ENCODE peak calls at places on chromosome 12, in eight cellular contexts. One of them, this sample, is unnamed.

GRCh38 chr12:25590021-25590721 is 37.1 kb upstream of the LMNTD1 start:
- DNase-seq in GM23338: no peak
- DNase-seq in SK-N-SH: no peak
- DNase-seq in Panc1: no peak
- DNase-seq in HCT116: no peak
- DNase-seq in A549: no peak
- DNase-seq in GM12878: no peak
- DNase-seq in K562: no peak
- DNase-seq in this sample: no peak

GRCh38 chr12:122423258-122424165 is 1.0 kb upstream of the CLIP1 start:
- DNase-seq in GM23338: peak; percentile 69
- DNase-seq in SK-N-SH: peak; percentile 60
- DNase-seq in Panc1: no peak
- DNase-seq in HCT116: peak; percentile 50
- DNase-seq in A549: peak; percentile 77
- DNase-seq in GM12878: no peak
- DNase-seq in K562: peak; percentile 35
- DNase-seq in this sample: peak; percentile 11

GRCh38 chr12:3129301-3130052 is 52.3 kb downstream of the TSPAN9 start:
- DNase-seq in GM23338: no peak
- DNase-seq in SK-N-SH: no peak
- DNase-seq in Panc1: no peak
- DNase-seq in HCT116: no peak
- DNase-seq in A549: no peak
- DNase-seq in GM12878: peak; percentile 25
- DNase-seq in K562: no peak
- DNase-seq in this sample: peak; percentile 87

GRCh38 chr12:77925536-77926108 is 94.9 kb downstream of the NAV3 start:
- DNase-seq in GM23338: peak; percentile 94
- DNase-seq in SK-N-SH: peak; percentile 54
- DNase-seq in Panc1: peak; percentile 89
- DNase-seq in HCT116: peak; percentile 95
- DNase-seq in A549: peak; percentile 95
- DNase-seq in GM12878: peak; percentile 45
- DNase-seq in K562: peak; percentile 9
- DNase-seq in this sample: peak; percentile 72

GRCh38 chr12:108570743-108571603 is 8.6 kb downstream of the ISCU start:
- DNase-seq in GM23338: peak; percentile 57
- DNase-seq in SK-N-SH: no peak
- DNase-seq in Panc1: no peak
- DNase-seq in HCT116: peak; percentile 28
- DNase-seq in A549: peak; percentile 58
- DNase-seq in GM12878: no peak
- DNase-seq in K562: no peak
- DNase-seq in this sample: peak; percentile 23

GRCh38 chr12:85076688-85077430 is 40.7 kb downstream of the LRRIQ1 start:
- DNase-seq in GM23338: peak; percentile 85
- DNase-seq in SK-N-SH: peak; percentile 12
- DNase-seq in Panc1: peak; percentile 48
- DNase-seq in HCT116: peak; percentile 81
- DNase-seq in A549: peak; percentile 82
- DNase-seq in GM12878: no peak
- DNase-seq in K562: peak; percentile 1
- DNase-seq in this sample: no peak

GRCh38 chr12:88805692-88806091 is 225.4 kb upstream of the KITLG start:
- DNase-seq in GM23338: peak; percentile 6
- DNase-seq in SK-N-SH: no peak
- DNase-seq in Panc1: no peak
- DNase-seq in HCT116: no peak
- DNase-seq in A549: no peak
- DNase-seq in GM12878: no peak
- DNase-seq in K562: no peak
- DNase-seq in this sample: peak; percentile 47

GRCh38 chr12:124440841-124441381 is 126.5 kb downstream of the NCOR2 start:
- DNase-seq in GM23338: no peak
- DNase-seq in SK-N-SH: no peak
- DNase-seq in Panc1: no peak
- DNase-seq in HCT116: no peak
- DNase-seq in A549: no peak
- DNase-seq in GM12878: no peak
- DNase-seq in K562: no peak
- DNase-seq in this sample: no peak

GRCh38 chr12:58346032-58346632 is 404.8 kb downstream of the ATP23 start:
- DNase-seq in GM23338: peak; percentile 70
- DNase-seq in SK-N-SH: peak; percentile 25
- DNase-seq in Panc1: no peak
- DNase-seq in HCT116: peak; percentile 12
- DNase-seq in A549: peak; percentile 46
- DNase-seq in GM12878: no peak
- DNase-seq in K562: peak; percentile 33
- DNase-seq in this sample: no peak

GRCh38 chr12:120468846-120469449 is 600 bp downstream of the SRSF9 start:
- DNase-seq in GM23338: no peak
- DNase-seq in SK-N-SH: peak; percentile 94
- DNase-seq in Panc1: no peak
- DNase-seq in HCT116: no peak
- DNase-seq in A549: peak; percentile 31
- DNase-seq in GM12878: no peak
- DNase-seq in K562: peak; percentile 81
- DNase-seq in this sample: no peak

GRCh38 chr12:50083301-50083700 is 1.8 kb upstream of the SMARCD1 start:
- DNase-seq in GM23338: no peak
- DNase-seq in SK-N-SH: no peak
- DNase-seq in Panc1: no peak
- DNase-seq in HCT116: no peak
- DNase-seq in A549: no peak
- DNase-seq in GM12878: no peak
- DNase-seq in K562: no peak
- DNase-seq in this sample: no peak

GRCh38 chr12:14367097-14367661 is 1.7 kb downstream of the ATF7IP start:
- DNase-seq in GM23338: no peak
- DNase-seq in SK-N-SH: no peak
- DNase-seq in Panc1: no peak
- DNase-seq in HCT116: no peak
- DNase-seq in A549: peak; percentile 19
- DNase-seq in GM12878: peak; percentile 71
- DNase-seq in K562: no peak
- DNase-seq in this sample: peak; percentile 10

GRCh38 chr12:62955678-62956077 is 20.7 kb upstream of the PPM1H start:
- DNase-seq in GM23338: no peak
- DNase-seq in SK-N-SH: no peak
- DNase-seq in Panc1: no peak
- DNase-seq in HCT116: no peak
- DNase-seq in A549: no peak
- DNase-seq in GM12878: no peak
- DNase-seq in K562: no peak
- DNase-seq in this sample: no peak

GRCh38 chr12:62959745-62960144 is 24.8 kb upstream of the PPM1H start:
- DNase-seq in GM23338: no peak
- DNase-seq in SK-N-SH: no peak
- DNase-seq in Panc1: no peak
- DNase-seq in HCT116: no peak
- DNase-seq in A549: no peak
- DNase-seq in GM12878: no peak
- DNase-seq in K562: no peak
- DNase-seq in this sample: no peak

DNA sequence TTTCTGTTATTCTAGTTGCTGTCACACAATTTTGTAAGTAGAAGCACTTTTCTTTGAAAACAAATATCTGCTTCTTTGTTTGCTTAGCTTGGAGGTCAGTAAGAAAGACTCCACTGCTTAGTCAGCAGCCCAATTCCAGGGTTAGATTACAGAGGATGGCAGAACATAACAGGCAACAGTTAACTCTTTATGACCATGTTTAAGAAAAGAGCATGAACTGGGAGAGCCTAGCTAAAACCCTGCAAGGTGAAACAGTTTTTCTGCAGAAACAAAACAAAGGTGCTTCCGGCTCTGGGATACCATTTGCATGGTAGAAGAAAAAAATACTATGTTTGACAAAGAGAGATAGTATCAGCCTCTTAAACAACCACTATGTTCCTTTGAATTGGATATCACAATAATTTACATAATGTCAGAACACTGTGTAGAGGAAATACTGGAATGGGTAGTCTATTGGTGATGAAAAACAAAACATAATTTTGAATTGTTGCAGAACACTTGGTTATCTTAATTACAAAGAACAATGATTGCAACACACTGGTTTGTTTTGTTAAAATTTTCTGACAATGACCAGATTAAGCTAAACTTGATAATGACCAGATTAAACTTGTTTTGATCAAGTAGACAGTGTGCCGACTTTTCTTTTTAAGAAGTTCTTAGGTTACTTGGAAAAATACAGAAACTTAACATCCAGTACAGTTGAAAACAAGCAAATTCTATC is 22.4 kb upstream of the PPM1H start:
- DNase-seq in GM23338: peak; percentile 63
- DNase-seq in SK-N-SH: no peak
- DNase-seq in Panc1: no peak
- DNase-seq in HCT116: no peak
- DNase-seq in A549: peak; percentile 21
- DNase-seq in GM12878: no peak
- DNase-seq in K562: peak; percentile 24
- DNase-seq in this sample: no peak
- TF ChIP-seq CTCF in GM23338: no peak
- TF ChIP-seq CTCF in SK-N-SH: no peak
- TF ChIP-seq CTCF in Panc1: no peak
- TF ChIP-seq CTCF in HCT116: no peak
- TF ChIP-seq CTCF in A549: no peak
- TF ChIP-seq CTCF in GM12878: no peak
- TF ChIP-seq CTCF in K562: no peak
- TF ChIP-seq CTCF in this sample: no peak

GRCh38 chr12:22981711-22982110 is 356.7 kb downstream of the ETNK1 start:
- DNase-seq in GM23338: peak; percentile 27
- DNase-seq in SK-N-SH: no peak
- DNase-seq in Panc1: no peak
- DNase-seq in HCT116: no peak
- DNase-seq in A549: peak; percentile 16
- DNase-seq in GM12878: no peak
- DNase-seq in K562: no peak
- DNase-seq in this sample: no peak

GRCh38 chr12:22982635-22983034 is 357.7 kb downstream of the ETNK1 start:
- DNase-seq in GM23338: no peak
- DNase-seq in SK-N-SH: no peak
- DNase-seq in Panc1: no peak
- DNase-seq in HCT116: no peak
- DNase-seq in A549: no peak
- DNase-seq in GM12878: no peak
- DNase-seq in K562: no peak
- DNase-seq in this sample: no peak

GRCh38 chr12:22979854-22980253 is 354.9 kb downstream of the ETNK1 start:
- DNase-seq in GM23338: no peak
- DNase-seq in SK-N-SH: no peak
- DNase-seq in Panc1: no peak
- DNase-seq in HCT116: no peak
- DNase-seq in A549: no peak
- DNase-seq in GM12878: no peak
- DNase-seq in K562: no peak
- DNase-seq in this sample: no peak

GRCh38 chr12:22974865-22975264 is 349.9 kb downstream of the ETNK1 start:
- DNase-seq in GM23338: no peak
- DNase-seq in SK-N-SH: no peak
- DNase-seq in Panc1: no peak
- DNase-seq in HCT116: peak; percentile 15
- DNase-seq in A549: peak; percentile 64
- DNase-seq in GM12878: no peak
- DNase-seq in K562: peak; percentile 9
- DNase-seq in this sample: no peak

GRCh38 chr12:22978962-22979361 is 354.0 kb downstream of the ETNK1 start:
- DNase-seq in GM23338: no peak
- DNase-seq in SK-N-SH: peak; percentile 11
- DNase-seq in Panc1: no peak
- DNase-seq in HCT116: no peak
- DNase-seq in A549: no peak
- DNase-seq in GM12878: no peak
- DNase-seq in K562: no peak
- DNase-seq in this sample: no peak
- TF ChIP-seq REST in GM23338: no peak
- TF ChIP-seq REST in SK-N-SH: no peak
- TF ChIP-seq REST in Panc1: no peak
- TF ChIP-seq REST in HCT116: no peak
- TF ChIP-seq REST in A549: no peak
- TF ChIP-seq REST in GM12878: no peak
- TF ChIP-seq REST in K562: no peak
- TF ChIP-seq REST in this sample: no peak

GRCh38 chr12:54759751-54760150 is 94.6 kb upstream of the MUCL1 start:
- DNase-seq in GM23338: peak; percentile 87
- DNase-seq in SK-N-SH: no peak
- DNase-seq in Panc1: peak; percentile 18
- DNase-seq in HCT116: peak; percentile 42
- DNase-seq in A549: peak; percentile 56
- DNase-seq in GM12878: peak; percentile 7
- DNase-seq in K562: peak; percentile 17
- DNase-seq in this sample: peak; percentile 71
- TF ChIP-seq CTCF in GM23338: peak; percentile 83
- TF ChIP-seq CTCF in SK-N-SH: peak; percentile 22
- TF ChIP-seq CTCF in Panc1: peak; percentile 67
- TF ChIP-seq CTCF in HCT116: peak; percentile 53
- TF ChIP-seq CTCF in A549: peak; percentile 52
- TF ChIP-seq CTCF in GM12878: peak; percentile 34
- TF ChIP-seq CTCF in K562: peak; percentile 59
- TF ChIP-seq CTCF in this sample: no peak

DNA sequence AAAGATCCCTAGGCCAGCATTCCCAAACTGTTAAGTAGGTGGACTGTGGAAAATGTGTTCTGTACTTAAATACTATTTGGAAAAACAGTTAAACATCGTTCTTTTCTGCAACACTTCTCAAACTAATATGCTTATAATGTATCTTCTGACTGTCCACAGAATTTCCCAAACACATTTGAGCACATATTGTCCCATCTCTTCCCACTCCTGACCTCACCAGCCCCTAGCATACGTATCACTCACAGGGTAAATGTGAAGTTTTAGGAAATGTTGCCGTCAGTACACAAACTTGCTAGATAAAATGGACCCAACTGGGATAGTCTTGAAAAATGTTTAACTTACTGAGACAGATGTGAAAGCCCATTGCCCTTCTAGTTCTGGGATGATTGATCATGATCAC is 27.7 kb downstream of the ARID2 start:
- DNase-seq in GM23338: no peak
- DNase-seq in SK-N-SH: no peak
- DNase-seq in Panc1: no peak
- DNase-seq in HCT116: no peak
- DNase-seq in A549: no peak
- DNase-seq in GM12878: no peak
- DNase-seq in K562: no peak
- DNase-seq in this sample: no peak
- TF ChIP-seq REST in GM23338: no peak
- TF ChIP-seq REST in SK-N-SH: no peak
- TF ChIP-seq REST in Panc1: no peak
- TF ChIP-seq REST in HCT116: no peak
- TF ChIP-seq REST in A549: no peak
- TF ChIP-seq REST in GM12878: no peak
- TF ChIP-seq REST in K562: no peak
- TF ChIP-seq REST in this sample: no peak

DNA sequence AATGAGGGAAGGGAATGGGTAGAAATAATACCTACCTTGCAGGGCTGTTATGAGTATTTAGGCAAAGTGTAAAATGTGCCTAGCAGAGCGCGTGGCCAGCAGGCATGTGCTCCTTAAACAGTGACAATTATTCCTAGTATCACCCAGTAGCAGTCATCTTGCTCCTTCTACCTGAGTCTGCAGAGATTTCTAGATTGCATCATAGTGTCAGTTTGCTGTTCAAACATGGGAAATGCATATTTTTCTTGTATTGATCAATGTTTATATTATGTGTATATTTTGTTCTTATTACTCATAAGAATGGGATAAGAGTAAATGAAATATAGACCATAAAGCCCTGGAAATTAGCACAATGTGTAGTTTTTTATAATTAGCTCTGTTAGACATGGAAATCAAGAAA is 37.3 kb upstream of the PLEKHG7 start:
- DNase-seq in GM23338: no peak
- DNase-seq in SK-N-SH: no peak
- DNase-seq in Panc1: no peak
- DNase-seq in HCT116: no peak
- DNase-seq in A549: no peak
- DNase-seq in GM12878: no peak
- DNase-seq in K562: no peak
- DNase-seq in this sample: no peak
- TF ChIP-seq CTCF in GM23338: no peak
- TF ChIP-seq CTCF in SK-N-SH: no peak
- TF ChIP-seq CTCF in Panc1: no peak
- TF ChIP-seq CTCF in HCT116: no peak
- TF ChIP-seq CTCF in A549: no peak
- TF ChIP-seq CTCF in GM12878: no peak
- TF ChIP-seq CTCF in K562: no peak
- TF ChIP-seq CTCF in this sample: no peak